ENCODE peak calls at places on chromosomes 5 and 9, in nine cellular contexts. One of them, this sample, is unnamed.

GRCh38 chr9:88965473-88965872 is 25.8 kb upstream of the S1PR3 start:
- DNase-seq in COR-L47: no peak
- DNase-seq in fibroblast of lung: no peak
- DNase-seq in DMS53: no peak
- DNase-seq in cortex of kidney: no peak
- DNase-seq in Karpas-422: no peak
- DNase-seq in iris pigment epithelial cell: no peak
- DNase-seq in NCI-H510A treated with DMSO at 0.1 percent for 48 hours: no peak
- DNase-seq in CD8-positive, alpha-beta memory T cell: no peak
- DNase-seq in this sample: no peak

GRCh38 chr9:83383034-83383433 is 155.2 kb downstream of the FRMD3 start:
- DNase-seq in DMS53: no peak
- DNase-seq in Karpas-422: no peak
- DNase-seq in iris pigment epithelial cell: no peak
- DNase-seq in CD8-positive, alpha-beta memory T cell: no peak
- DNase-seq in cortex of kidney: no peak
- DNase-seq in NCI-H510A treated with DMSO at 0.1 percent for 48 hours: no peak
- DNase-seq in COR-L47: no peak
- DNase-seq in fibroblast of lung: no peak
- DNase-seq in this sample: no peak

GRCh38 chr5:16727937-16728336 is 111.1 kb upstream of the RETREG1 start:
- DNase-seq in Karpas-422: no peak
- DNase-seq in cortex of kidney: no peak
- DNase-seq in fibroblast of lung: no peak
- DNase-seq in CD8-positive, alpha-beta memory T cell: no peak
- DNase-seq in iris pigment epithelial cell: no peak
- DNase-seq in COR-L47: peak
- DNase-seq in NCI-H510A treated with DMSO at 0.1 percent for 48 hours: peak
- DNase-seq in DMS53: peak
- DNase-seq in this sample: peak

GRCh38 chr9:135439916-135440315 is 39.7 kb upstream of the PPP1R26 start:
- DNase-seq in iris pigment epithelial cell: no peak
- DNase-seq in CD8-positive, alpha-beta memory T cell: no peak
- DNase-seq in NCI-H510A treated with DMSO at 0.1 percent for 48 hours: no peak
- DNase-seq in COR-L47: no peak
- DNase-seq in cortex of kidney: no peak
- DNase-seq in DMS53: no peak
- DNase-seq in Karpas-422: no peak
- DNase-seq in fibroblast of lung: no peak
- DNase-seq in this sample: no peak

GRCh38 chr5:78569441-78569840 is 79.1 kb downstream of the LHFPL2 start:
- DNase-seq in iris pigment epithelial cell: peak
- DNase-seq in DMS53: peak
- DNase-seq in COR-L47: no peak
- DNase-seq in Karpas-422: no peak
- DNase-seq in NCI-H510A treated with DMSO at 0.1 percent for 48 hours: peak
- DNase-seq in CD8-positive, alpha-beta memory T cell: no peak
- DNase-seq in fibroblast of lung: peak
- DNase-seq in cortex of kidney: no peak
- DNase-seq in this sample: peak

GRCh38 chr5:126471247-126471646 is 48.0 kb downstream of the GRAMD2B start:
- DNase-seq in CD8-positive, alpha-beta memory T cell: no peak
- DNase-seq in iris pigment epithelial cell: no peak
- DNase-seq in fibroblast of lung: no peak
- DNase-seq in DMS53: no peak
- DNase-seq in cortex of kidney: no peak
- DNase-seq in COR-L47: no peak
- DNase-seq in Karpas-422: no peak
- DNase-seq in NCI-H510A treated with DMSO at 0.1 percent for 48 hours: no peak
- DNase-seq in this sample: no peak

GRCh38 chr5:77778398-77778797 is 2.3 kb upstream of the TBCA start:
- DNase-seq in DMS53: no peak
- DNase-seq in fibroblast of lung: no peak
- DNase-seq in COR-L47: no peak
- DNase-seq in cortex of kidney: no peak
- DNase-seq in CD8-positive, alpha-beta memory T cell: no peak
- DNase-seq in NCI-H510A treated with DMSO at 0.1 percent for 48 hours: no peak
- DNase-seq in Karpas-422: no peak
- DNase-seq in iris pigment epithelial cell: no peak
- DNase-seq in this sample: no peak

GRCh38 chr5:132024789-132025402 is 13.4 kb upstream of the ACSL6 start:
- DNase-seq in CD8-positive, alpha-beta memory T cell: no peak
- DNase-seq in NCI-H510A treated with DMSO at 0.1 percent for 48 hours: no peak
- DNase-seq in cortex of kidney: no peak
- DNase-seq in DMS53: no peak
- DNase-seq in Karpas-422: no peak
- DNase-seq in iris pigment epithelial cell: no peak
- DNase-seq in fibroblast of lung: no peak
- DNase-seq in COR-L47: no peak
- DNase-seq in this sample: no peak

GRCh38 chr5:37112383-37112991 is 136.7 kb downstream of the CPLANE1 start:
- DNase-seq in COR-L47: no peak
- DNase-seq in fibroblast of lung: peak
- DNase-seq in Karpas-422: no peak
- DNase-seq in CD8-positive, alpha-beta memory T cell: no peak
- DNase-seq in NCI-H510A treated with DMSO at 0.1 percent for 48 hours: no peak
- DNase-seq in cortex of kidney: no peak
- DNase-seq in iris pigment epithelial cell: peak
- DNase-seq in DMS53: no peak
- DNase-seq in this sample: no peak